ENCODE peak calls at places on chromosomes 4 and X, in six cellular contexts. J is non-pigmented ciliary epithelial cell; M is ovary; A is EL; R is dorsolateral prefrontal cortex; D is activated CD4-positive, alpha-beta T cell treated with anti-CD3 and anti-CD28 coated beads, Interleukin-2, amount 50 U/mL, for 4 hours. V is an unnamed sample.

GRCh38 chrX:136047001-136047642 is 61.9 kb downstream of the SLC9A6 start:
- DNase-seq in J (no peak), M (no peak), A (peak; percentile 57), R (no peak), D (no peak), V (no peak)

GRCh38 chr4:151468715-151469696 is 60.0 kb downstream of the FHIP1A start:
- DNase-seq in J (no peak), M (no peak), A (no peak), R (no peak), D (no peak), V (no peak)

GRCh38 chrX:103155201-103155600 is 59.7 kb upstream of the BEX4 start:
- DNase-seq in J (no peak), M (no peak), A (peak; percentile 29), R (no peak), D (no peak), V (no peak)

GRCh38 chr4:121221608-121222007 is 57.5 kb upstream of the TNIP3 start:
- DNase-seq in J (no peak), M (no peak), A (no peak), R (no peak), D (no peak), V (no peak)

GRCh38 chrX:15436220-15436619 is 52.0 kb upstream of the VEGFD start:
- DNase-seq in J (no peak), M (no peak), A (no peak), R (no peak), D (no peak), V (no peak)

GRCh38 chr4:11824557-11824956 is 395.9 kb upstream of the HS3ST1 start:
- DNase-seq in J (no peak), M (no peak), A (no peak), R (no peak), D (no peak), V (no peak)

GRCh38 chr4:156732634-156733033 is 239.0 kb downstream of the PDGFC start:
- DNase-seq in J (no peak), M (no peak), A (no peak), R (no peak), D (no peak), V (no peak)

GRCh38 chr4:3346146-3346545 is 53.3 kb downstream of the RGS12 start:
- DNase-seq in J (peak; percentile 55), M (no peak), A (peak; percentile 74), R (no peak), D (no peak), V (peak; percentile 85)

GRCh38 chr4:48127231-48127881 is 6.7 kb downstream of the TXK start:
- DNase-seq in J (no peak), M (no peak), A (no peak), R (no peak), D (no peak), V (no peak)

GRCh38 chr4:1597021-1597931 is 86.8 kb downstream of the FAM53A start:
- DNase-seq in J (no peak), M (no peak), A (no peak), R (peak; percentile 33), D (no peak), V (no peak)

GRCh38 chrX:136143714-136144113 is 3.6 kb upstream of the FHL1 start:
- DNase-seq in J (no peak), M (no peak), A (no peak), R (no peak), D (no peak), V (no peak)

GRCh38 chr4:99894998-99895397 is 771 bp upstream of the LAMTOR3 start:
- DNase-seq in J (no peak), M (peak; percentile 36), A (no peak), R (no peak), D (no peak), V (no peak)

GRCh38 chr4:151797131-151797530 is 36.3 kb upstream of the GATB start:
- DNase-seq in J (no peak), M (no peak), A (no peak), R (no peak), D (no peak), V (no peak)

GRCh38 chrX:136214551-136214950 is 36.6 kb downstream of the MAP7D3 start:
- DNase-seq in J (peak; percentile 49), M (no peak), A (peak; percentile 96), R (no peak), D (no peak), V (no peak)

GRCh38 chr4:56871357-56871993 is 36.2 kb upstream of the REST start:
- DNase-seq in J (no peak), M (no peak), A (no peak), R (no peak), D (no peak), V (peak; percentile 44)

GRCh38 chr4:24843121-24843520 is 47.7 kb downstream of the SOD3 start:
- DNase-seq in J (no peak), M (no peak), A (no peak), R (no peak), D (no peak), V (no peak)

GRCh38 chrX:71181558-71181909 is 36.9 kb downstream of the NLGN3 start:
- DNase-seq in J (no peak), M (peak; percentile 40), A (peak; percentile 34), R (no peak), D (peak; percentile 10), V (no peak)

GRCh38 chr4:121749225-121749624 is 15.7 kb downstream of the SMIM43 start:
- DNase-seq in J (no peak), M (no peak), A (no peak), R (no peak), D (no peak), V (no peak)

GRCh38 chr4:55363618-55364420 is 17.8 kb downstream of the SRD5A3 start:
- DNase-seq in J (no peak), M (no peak), A (no peak), R (peak; percentile 85), D (no peak), V (peak; percentile 94)

GRCh38 chr4:23885943-23886590 is 3.8 kb downstream of the PPARGC1A start:
- DNase-seq in J (no peak), M (no peak), A (no peak), R (no peak), D (no peak), V (no peak)

GRCh38 chr4:80125252-80126177 is 52.5 kb upstream of the ANTXR2 start:
- DNase-seq in J (no peak), M (no peak), A (peak; percentile 52), R (no peak), D (peak; percentile 17), V (peak; percentile 15)

GRCh38 chrX:85998954-85999353 is 48.4 kb downstream of the CHM start:
- DNase-seq in J (no peak), M (no peak), A (no peak), R (no peak), D (no peak), V (no peak)

GRCh38 chrX:37599735-37600134 is 28.3 kb downstream of the LANCL3 start:
- DNase-seq in J (no peak), M (no peak), A (no peak), R (no peak), D (no peak), V (no peak)

GRCh38 chr4:2353222-2354107 is 65.0 kb downstream of the ZFYVE28 start:
- DNase-seq in J (no peak), M (no peak), A (no peak), R (peak; percentile 75), D (no peak), V (no peak)

GRCh38 chr4:30653291-30653690 is 66.9 kb upstream of the PCDH7 start:
- DNase-seq in J (no peak), M (no peak), A (no peak), R (no peak), D (no peak), V (no peak)

GRCh38 chr4:105075045-105075444 is 71.6 kb upstream of the TET2 start:
- DNase-seq in J (no peak), M (no peak), A (no peak), R (no peak), D (no peak), V (no peak)

GRCh38 chrX:114924423-114924822 is 93.0 kb downstream of the IL13RA2 start:
- DNase-seq in J (no peak), M (no peak), A (peak; percentile 0), R (no peak), D (no peak), V (no peak)

GRCh38 chr4:189656551-189657165 is 284.0 kb upstream of the FRG1 start:
- DNase-seq in J (no peak), M (no peak), A (no peak), R (no peak), D (no peak), V (no peak)

GRCh38 chr4:21806991-21807390 is 141.6 kb downstream of the KCNIP4 start:
- DNase-seq in J (no peak), M (no peak), A (no peak), R (no peak), D (no peak), V (no peak)

GRCh38 chr4:119656342-119656741 is 27.7 kb upstream of the PDE5A start:
- DNase-seq in J (no peak), M (no peak), A (no peak), R (no peak), D (no peak), V (peak; percentile 47)

GRCh38 chrX:118976599-118977340 is 2.4 kb downstream of the LONRF3 start:
- DNase-seq in J (no peak), M (peak; percentile 53), A (peak; percentile 27), R (no peak), D (no peak), V (no peak)

GRCh38 chr4:86970447-86971354 is 35.9 kb downstream of the AFF1 start:
- DNase-seq in J (no peak), M (no peak), A (no peak), R (no peak), D (no peak), V (no peak)

GRCh38 chr4:93084599-93085305 is 743.8 kb upstream of the ATOH1 start:
- DNase-seq in J (no peak), M (no peak), A (no peak), R (no peak), D (no peak), V (no peak)

GRCh38 chrX:133999013-133999705 is 13.8 kb upstream of the GPC3 start:
- DNase-seq in J (no peak), M (peak; percentile 66), A (no peak), R (no peak), D (no peak), V (no peak)

GRCh38 chr4:33060873-33061542 is 2340.8 kb downstream of the PCDH7 start:
- DNase-seq in J (peak; percentile 23), M (no peak), A (peak; percentile 48), R (no peak), D (no peak), V (peak; percentile 74)

GRCh38 chr4:47032405-47033106 is 1.2 kb downstream of the GABRB1 start:
- DNase-seq in J (no peak), M (peak; percentile 30), A (peak; percentile 62), R (peak; percentile 64), D (no peak), V (peak; percentile 47)

GRCh38 chr4:52192697-52193096 is 141.6 kb downstream of the SPATA18 start:
- DNase-seq in J (no peak), M (no peak), A (no peak), R (no peak), D (no peak), V (no peak)

GRCh38 chrX:56764975-56765791 is 36.1 kb downstream of the NBDY start:
- DNase-seq in J (no peak), M (no peak), A (no peak), R (no peak), D (no peak), V (no peak)

GRCh38 chr4:142405021-142405991 is 440.8 kb downstream of the INPP4B start:
- DNase-seq in J (no peak), M (peak; percentile 27), A (peak; percentile 82), R (no peak), D (peak; percentile 38), V (peak; percentile 77)

V was measured in pons.